ENCODE peak calls at places on chromosomes 1 and 21, in seven cellular contexts. U, G, I, A, V, H and W are unnamed samples. For H3K27me3, the result is how much of the 10 kb centered on the place peaks cover.

GRCh38 chr1:45009956-45010854 is 919 bp downstream of the HECTD3 start:
- DNase-seq in H (peak), V (no peak), A (no peak), I (peak), U (no peak), G (peak), W (no peak)

GRCh38 chr1:75985827-75986226 is 53.6 kb upstream of the ASB17 start:
- DNase-seq in V (no peak), G (no peak), A (no peak), H (no peak), I (no peak), U (no peak), W (no peak)

GRCh38 chr21:42253466-42253865 is 34.5 kb downstream of the ABCG1 start:
- DNase-seq in A (no peak), G (no peak), U (no peak), H (no peak), I (no peak), V (no peak), W (no peak)

GRCh38 chr1:198597690-198598430 is 41.0 kb upstream of the PTPRC start:
- DNase-seq in U (no peak), A (no peak), V (no peak), I (no peak), H (no peak), G (no peak), W (no peak)

GRCh38 chr1:212218911-212219310 is 66.3 kb upstream of the PPP2R5A start:
- DNase-seq in I (no peak), U (no peak), A (peak), G (peak), H (no peak), V (no peak), W (no peak)

GRCh38 chr1:65820983-65821382 is 28.3 kb downstream of the PDE4B start:
- DNase-seq in H (no peak), I (no peak), A (peak), V (no peak), G (peak), U (no peak), W (no peak)

GRCh38 chr1:155678027-155678426 is 10.5 kb downstream of the YY1AP1 start:
- DNase-seq in V (no peak), U (no peak), A (no peak), I (no peak), G (no peak), H (no peak), W (no peak)

GRCh38 chr1:245337829-245338484 is 183.2 kb downstream of the KIF26B start:
- DNase-seq in V (no peak), G (peak), I (no peak), H (peak), A (peak), U (no peak), W (no peak)

GRCh38 chr1:17392199-17392740 is 20.3 kb downstream of the PADI6 start:
- DNase-seq in G (no peak), A (no peak), U (no peak), V (no peak), H (no peak), I (no peak), W (no peak)

GRCh38 chr1:240484804-240485441 is 127.0 kb downstream of the GREM2 start:
- DNase-seq in A (no peak), H (no peak), U (no peak), G (no peak), V (no peak), I (no peak), W (no peak)

GRCh38 chr1:165899461-165899941 is 72.1 kb downstream of the UCK2 start:
- DNase-seq in A (no peak), H (peak), V (peak), U (peak), G (no peak), I (no peak), W (no peak)

GRCh38 chr21:38912355-38912619 is 106.6 kb downstream of the ETS2 start:
- DNase-seq in A (no peak), I (no peak), H (no peak), V (no peak), G (no peak), U (no peak), W (no peak)

GRCh38 chr1:154520333-154520732 is 18.1 kb upstream of the SHE start:
- DNase-seq in U (no peak), I (no peak), G (no peak), H (no peak), V (peak), A (no peak), W (no peak)

GRCh38 chr1:193762276-193762675 is 575.9 kb upstream of the B3GALT2 start:
- DNase-seq in A (no peak), V (no peak), H (no peak), G (no peak), U (no peak), I (no peak), W (no peak)
- H3K4me3 ChIP-seq in A (no peak), V (no peak), H (no peak), G (no peak), U (no peak), I (no peak), W (no peak)

GRCh38 chr1:119646521-119647227 is 1.4 kb downstream of the ZNF697 start:
- DNase-seq in I (no peak), V (no peak), H (no peak), G (peak), A (no peak), U (no peak), W (no peak)
- H3K27me3 ChIP-seq in I (under half), V (under half), H (under half), G (under half), A (under half), U (under half), W (under half)

DNA sequence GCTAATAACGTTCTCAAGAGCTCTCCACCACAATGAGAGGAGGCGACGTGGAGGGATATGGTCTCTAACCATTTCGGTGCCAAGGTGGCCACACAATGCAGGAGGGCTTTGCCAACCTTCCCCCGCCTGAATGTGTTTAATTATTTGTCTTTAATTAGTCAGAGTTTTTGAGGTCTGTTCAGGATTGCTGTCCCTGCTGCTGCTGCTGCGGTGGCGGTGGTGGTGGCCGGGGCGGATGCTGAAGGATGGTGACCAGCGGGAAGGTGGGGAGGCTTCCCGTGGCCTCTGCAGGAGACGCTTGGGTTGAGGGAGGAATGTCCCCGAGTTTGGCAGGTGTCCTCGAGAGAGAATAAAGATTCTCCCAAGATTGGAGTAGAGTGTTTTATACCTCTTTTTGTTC is 374.6 kb downstream of the RPS6KC1 start:
- DNase-seq in A (no peak), G (no peak), I (no peak), U (no peak), V (no peak), H (no peak), W (no peak)
- H3K4me3 ChIP-seq in A (no peak), G (no peak), I (no peak), U (no peak), V (no peak), H (no peak), W (no peak)

DNA sequence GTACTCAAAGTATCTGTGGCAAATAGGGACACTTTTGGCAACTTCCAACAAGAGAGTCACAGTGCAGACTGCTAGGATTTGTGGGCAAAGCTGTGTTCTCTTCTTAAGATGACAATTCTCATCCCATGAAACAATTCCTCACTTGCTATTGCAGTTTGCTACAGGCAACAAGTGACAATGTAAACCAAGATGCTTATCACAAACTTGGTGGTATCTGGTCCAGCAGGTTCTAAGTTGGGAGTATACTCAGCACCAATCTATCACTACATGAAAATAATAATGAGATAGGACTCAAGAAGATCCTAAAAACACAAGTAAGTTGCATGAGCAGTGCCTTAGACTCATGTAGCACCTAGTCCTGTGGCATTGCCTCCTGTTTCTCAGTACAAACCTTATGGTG is 3.4 kb upstream of the OVAAL start:
- DNase-seq in H (no peak), I (no peak), A (no peak), V (no peak), U (no peak), G (no peak), W (no peak)
- H3K27me3 ChIP-seq in H (under half), I (under half), A (under half), V (under half), U (under half), G (under half), W (under half)

DNA sequence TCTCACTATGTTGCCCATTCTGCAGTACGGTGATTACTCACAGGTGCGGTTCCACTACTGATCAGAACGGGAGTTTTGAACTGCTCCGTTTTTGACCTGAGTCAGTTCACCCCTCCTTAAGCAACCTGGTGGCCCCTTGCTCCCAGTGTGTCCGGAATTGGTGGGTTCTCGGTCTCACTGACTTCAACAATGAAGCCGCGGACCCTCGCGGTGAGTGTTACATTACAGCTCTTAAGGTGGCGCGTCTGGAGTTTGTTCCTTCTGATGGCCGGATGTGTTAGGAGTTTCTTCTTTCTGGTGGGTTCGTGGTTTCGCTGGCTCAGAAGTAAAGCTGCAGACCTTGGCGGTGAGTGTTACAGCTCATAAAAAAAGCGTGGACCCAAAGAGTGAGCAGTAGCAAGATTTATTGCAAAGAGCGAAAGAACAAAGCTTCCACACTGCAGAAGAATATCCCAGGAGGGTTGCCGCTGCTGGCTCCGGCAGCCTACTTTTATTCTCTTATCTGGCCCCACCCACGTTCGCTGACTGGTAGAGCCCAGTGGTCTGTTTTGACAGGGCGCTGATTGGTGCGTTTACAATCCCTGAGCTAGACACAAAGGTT is 17.6 kb upstream of the PARP1 start:
- DNase-seq in G (no peak), U (no peak), V (no peak), H (no peak), I (no peak), A (no peak), W (no peak)
- H3K4me3 ChIP-seq in G (no peak), U (no peak), V (no peak), H (no peak), I (no peak), A (no peak), W (no peak)

DNA sequence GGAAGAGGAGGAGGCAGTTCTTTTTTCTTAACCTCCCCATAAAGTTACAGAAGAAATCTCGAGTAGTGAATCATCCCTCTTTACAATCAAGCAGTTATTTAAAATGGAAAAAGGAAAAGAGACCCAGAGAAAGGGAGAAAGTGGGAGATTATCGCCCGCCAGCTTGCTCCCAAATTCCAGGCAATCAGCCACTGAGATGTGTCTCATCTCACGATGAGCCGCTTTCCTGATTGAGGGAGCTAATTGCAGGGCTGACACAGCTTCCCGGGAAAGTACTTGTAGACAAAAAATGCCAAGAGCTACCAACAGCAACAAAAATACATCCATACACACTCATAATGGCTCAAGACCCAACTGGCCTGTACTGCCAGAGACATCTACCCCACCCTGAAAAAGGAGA is 191.6 kb upstream of the ZC3H12A start:
- DNase-seq in V (no peak), U (no peak), H (no peak), I (no peak), A (no peak), G (no peak), W (no peak)
- H3K27me3 ChIP-seq in V (under half), U (under half), H (under half), I (under half), A (under half), G (under half), W (under half)